ENCODE peak calls at places on chromosomes 3 and 15, in eight cellular contexts. C is stimulated activated naive B cell treated with anti-CD40 and anti-IgM and Interleukin-4, amounts not matched to agents 10 μg/mL and 1 μg/mL and 100 μg/mL, for 72 hours; I is activated CD8-positive, alpha-beta memory T cell treated with anti-CD3 and anti-CD28 coated beads for 1 hour; T is myocyte; U is NCI-H345; M is stimulated activated CD4-positive, alpha-beta T cell treated with anti-CD3 and anti-CD28 coated beads, TNF-alpha, amount 100 ng/mL, for 24 hours; J is AG09309; P is HCEC 1CT. D is an unnamed sample.

GRCh38 chr15:67853454-67853853 is 13.6 kb upstream of the RNU6-1 start:
- DNase-seq in C (no peak), I (no peak), T (no peak), U (peak; percentile 1), M (no peak), J (no peak), P (no peak), D (no peak)

GRCh38 chr15:41332788-41333527 is at the start of gene NUSAP1:
- DNase-seq in C (no peak), I (no peak), T (no peak), U (peak; percentile 61), M (no peak), J (no peak), P (no peak), D (no peak)

GRCh38 chr3:159172473-159172872 is 370.6 kb downstream of the MFSD1 start:
- DNase-seq in C (no peak), I (no peak), T (no peak), U (no peak), M (no peak), J (no peak), P (no peak), D (no peak)

GRCh38 chr3:114499986-114500385 is 206.2 kb downstream of the TIGIT start:
- DNase-seq in C (no peak), I (no peak), T (peak; percentile 53), U (no peak), M (no peak), J (no peak), P (peak; percentile 29), D (no peak)

GRCh38 chr3:120101624-120102023 is 7.4 kb upstream of the GSK3B start:
- DNase-seq in C (no peak), I (no peak), T (no peak), U (no peak), M (no peak), J (no peak), P (no peak), D (no peak)

GRCh38 chr15:75227663-75228280 is 26.1 kb downstream of the C15orf39 start:
- DNase-seq in C (no peak), I (no peak), T (no peak), U (no peak), M (no peak), J (no peak), P (no peak), D (no peak)

GRCh38 chr3:99669879-99670555 is 31.6 kb downstream of the COL8A1 start:
- DNase-seq in C (no peak), I (no peak), T (no peak), U (no peak), M (no peak), J (no peak), P (peak; percentile 60), D (no peak)

GRCh38 chr3:31224936-31225335 is 307.8 kb upstream of the STT3B start:
- DNase-seq in C (no peak), I (no peak), T (no peak), U (no peak), M (no peak), J (no peak), P (no peak), D (no peak)

GRCh38 chr3:98901032-98901464 is 447 bp downstream of the DCBLD2 start:
- DNase-seq in C (no peak), I (no peak), T (peak; percentile 64), U (peak; percentile 21), M (peak; percentile 6), J (no peak), P (peak; percentile 67), D (peak; percentile 10)

GRCh38 chr3:130393594-130393993 is 48.1 kb downstream of the COL6A5 start:
- DNase-seq in C (no peak), I (no peak), T (no peak), U (no peak), M (no peak), J (no peak), P (no peak), D (no peak)

GRCh38 chr15:53837263-53837662 is 77.8 kb upstream of the WDR72 start:
- DNase-seq in C (no peak), I (no peak), T (no peak), U (peak; percentile 95), M (no peak), J (no peak), P (no peak), D (no peak)

GRCh38 chr15:41900526-41901380 is 6.9 kb upstream of the SPTBN5 start:
- DNase-seq in C (no peak), I (no peak), T (peak; percentile 37), U (no peak), M (no peak), J (no peak), P (no peak), D (no peak)

GRCh38 chr15:51917493-51917892 is 54.1 kb downstream of the LEO1 start:
- DNase-seq in C (no peak), I (no peak), T (peak; percentile 23), U (peak; percentile 39), M (no peak), J (no peak), P (peak; percentile 32), D (no peak)

GRCh38 chr3:149385617-149386298 is 8.3 kb upstream of the TM4SF1 start:
- DNase-seq in C (no peak), I (no peak), T (no peak), U (no peak), M (no peak), J (no peak), P (no peak), D (no peak)

GRCh38 chr3:54756330-54756731 is 171.5 kb downstream of the LRTM1 start:
- DNase-seq in C (no peak), I (no peak), T (no peak), U (no peak), M (no peak), J (peak; percentile 74), P (peak; percentile 32), D (no peak)

GRCh38 chr3:31639828-31640227 is 107.1 kb downstream of the STT3B start:
- DNase-seq in C (no peak), I (no peak), T (no peak), U (no peak), M (no peak), J (no peak), P (no peak), D (no peak)

GRCh38 chr3:18369561-18370185 is 55.5 kb downstream of the SATB1 start:
- DNase-seq in C (no peak), I (no peak), T (no peak), U (no peak), M (no peak), J (no peak), P (no peak), D (no peak)